ENCODE peak calls at places on chromosomes 6 and 20, in four cellular contexts. N is HepG2, C is H1, M is GM12878. B is an unnamed sample.

GRCh38 chr6:141158740-141159139 is 974.0 kb upstream of the GJE1 start:
- DNase-seq in N (no peak), C (no peak), M (no peak), B (no peak)

GRCh38 chr20:61414455-61414991 is 162.5 kb downstream of the CDH4 start:
- DNase-seq in N (no peak), C (no peak), M (no peak), B (no peak)

GRCh38 chr6:157087974-157088373 is 235.3 kb downstream of the TMEM242 start:
- DNase-seq in N (no peak), C (no peak), M (no peak), B (no peak)

GRCh38 chr6:5067305-5067704 is 17.8 kb upstream of the PPP1R3G start:
- DNase-seq in N (no peak), C (no peak), M (no peak), B (no peak)

GRCh38 chr6:17418281-17419188 is 25.1 kb downstream of the CAP2 start:
- DNase-seq in N (no peak), C (no peak), M (no peak), B (no peak)

GRCh38 chr6:29702519-29703103 is 20.6 kb upstream of the HLA-F start:
- DNase-seq in N (peak; percentile 19), C (peak; percentile 61), M (no peak), B (peak; percentile 81)

GRCh38 chr6:148349466-148349865 is 6.8 kb downstream of the SASH1 start:
- DNase-seq in N (no peak), C (no peak), M (no peak), B (no peak)

GRCh38 chr6:134074151-134074712 is 21.8 kb upstream of the SLC2A12 start:
- DNase-seq in N (peak; percentile 9), C (peak; percentile 72), M (no peak), B (no peak)

GRCh38 chr6:108127826-108128225 is 38.0 kb upstream of the NR2E1 start:
- DNase-seq in N (peak; percentile 81), C (no peak), M (no peak), B (no peak)

GRCh38 chr20:52619101-52619500 is 353.1 kb upstream of the TSHZ2 start:
- DNase-seq in N (no peak), C (no peak), M (no peak), B (no peak)

GRCh38 chr20:50305636-50306477 is 115.2 kb downstream of the CEBPB start:
- DNase-seq in N (peak; percentile 98), C (no peak), M (no peak), B (no peak)

GRCh38 chr20:13800728-13801134 is 15.9 kb downstream of the NDUFAF5 start:
- DNase-seq in N (peak; percentile 89), C (no peak), M (no peak), B (no peak)

GRCh38 chr6:7262746-7263335 is 50.2 kb downstream of the SSR1 start:
- DNase-seq in N (no peak), C (no peak), M (no peak), B (no peak)

GRCh38 chr6:30493643-30494250 is 4.4 kb downstream of the HLA-E start:
- DNase-seq in N (no peak), C (no peak), M (no peak), B (no peak)

GRCh38 chr20:53201588-53201987 is 229.4 kb downstream of the TSHZ2 start:
- DNase-seq in N (no peak), C (no peak), M (no peak), B (no peak)

GRCh38 chr6:127117979-127118504 is 429 bp upstream of the RSPO3 start:
- DNase-seq in N (no peak), C (no peak), M (no peak), B (peak; percentile 33)

GRCh38 chr20:47973519-47974233 is 188.4 kb upstream of the SULF2 start:
- DNase-seq in N (peak; percentile 99), C (peak; percentile 31), M (no peak), B (no peak)

GRCh38 chr6:157323924-157324276 is 581 bp upstream of the TMEM242 start:
- DNase-seq in N (peak; percentile 81), C (no peak), M (no peak), B (peak; percentile 63)

GRCh38 chr6:111805511-111806181 is 67.6 kb downstream of the FYN start:
- DNase-seq in N (no peak), C (no peak), M (peak; percentile 78), B (no peak)

GRCh38 chr6:169654590-169655391 is 47.0 kb downstream of the WDR27 start:
- DNase-seq in N (no peak), C (no peak), M (no peak), B (no peak)

GRCh38 chr6:141133346-141133745 is 999.4 kb upstream of the GJE1 start:
- DNase-seq in N (no peak), C (no peak), M (no peak), B (no peak)

GRCh38 chr6:138334963-138335362 is 42.7 kb upstream of the SMIM28 start:
- DNase-seq in N (no peak), C (no peak), M (no peak), B (no peak)

GRCh38 chr6:160418370-160418769 is 70.2 kb downstream of the SLC22A3 start:
- DNase-seq in N (peak; percentile 22), C (no peak), M (no peak), B (no peak)

GRCh38 chr20:62881662-62882395 is 20.2 kb upstream of the TCFL5 start:
- DNase-seq in N (no peak), C (no peak), M (no peak), B (no peak)

GRCh38 chr6:160534050-160534696 is 129.9 kb downstream of the LPA start:
- DNase-seq in N (peak; percentile 52), C (peak; percentile 50), M (no peak), B (peak; percentile 72)

GRCh38 chr20:63108247-63108646 is 101.5 kb upstream of the BHLHE23 start:
- DNase-seq in N (no peak), C (no peak), M (no peak), B (no peak)

GRCh38 chr20:51712501-51713212 is 55.5 kb downstream of the ATP9A start:
- DNase-seq in N (peak; percentile 55), C (no peak), M (no peak), B (peak; percentile 46)

GRCh38 chr6:125787791-125788190 is 3.0 kb upstream of the NCOA7 start:
- DNase-seq in N (no peak), C (no peak), M (no peak), B (no peak)

GRCh38 chr6:54262956-54263355 is 45.3 kb upstream of the TINAG start:
- DNase-seq in N (no peak), C (no peak), M (no peak), B (no peak)

GRCh38 chr6:66772785-66773184 is 1065.8 kb upstream of the EYS start:
- DNase-seq in N (no peak), C (no peak), M (no peak), B (no peak)

GRCh38 chr6:32047084-32047478 is 8.9 kb downstream of the CYP21A2 start:
- DNase-seq in N (peak; percentile 27), C (no peak), M (no peak), B (no peak)

GRCh38 chr20:37622728-37623127 is 71.1 kb upstream of the CTNNBL1 start:
- DNase-seq in N (no peak), C (no peak), M (no peak), B (no peak)

GRCh38 chr6:108707328-108707976 is 140.8 kb upstream of the ARMC2 start:
- DNase-seq in N (peak; percentile 15), C (no peak), M (no peak), B (no peak)

GRCh38 chr6:35052694-35053565 is 88.2 kb downstream of the TCP11 start:
- DNase-seq in N (no peak), C (no peak), M (no peak), B (no peak)

GRCh38 chr6:74973621-74974020 is 232.2 kb downstream of the COL12A1 start:
- DNase-seq in N (no peak), C (no peak), M (no peak), B (no peak)

DNA sequence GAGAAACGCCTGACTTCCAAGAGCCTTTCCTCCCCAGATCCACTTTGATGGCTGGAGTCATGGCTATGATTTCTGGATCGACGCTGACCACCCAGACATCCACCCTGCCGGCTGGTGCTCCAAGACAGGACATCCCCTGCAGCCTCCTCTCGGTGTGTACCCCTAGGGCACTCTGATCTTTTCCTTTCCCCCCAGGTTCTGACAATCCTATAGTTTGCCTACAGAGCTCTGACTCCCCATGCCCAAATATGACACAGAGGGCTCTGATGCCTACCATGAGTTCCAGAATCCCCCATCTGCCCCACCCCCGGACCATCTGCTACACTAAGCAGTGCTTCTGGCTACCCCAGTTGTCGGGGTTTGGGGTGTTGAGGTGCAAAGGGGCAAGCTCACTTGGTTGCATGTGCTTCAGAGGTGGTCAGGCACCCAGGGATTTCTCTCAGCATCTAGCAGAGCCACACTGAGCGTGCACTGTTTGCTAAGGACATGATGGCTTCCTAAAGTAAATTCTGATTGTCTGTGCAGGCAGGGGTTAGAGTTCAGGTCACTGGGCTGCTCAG is 24.0 kb upstream of the SGK2 start:
- DNase-seq in N (no peak), C (no peak), M (no peak), B (no peak)
- TF ChIP-seq SUZ12 in N (no peak), C (no peak), M (no peak), B (no peak)

DNA sequence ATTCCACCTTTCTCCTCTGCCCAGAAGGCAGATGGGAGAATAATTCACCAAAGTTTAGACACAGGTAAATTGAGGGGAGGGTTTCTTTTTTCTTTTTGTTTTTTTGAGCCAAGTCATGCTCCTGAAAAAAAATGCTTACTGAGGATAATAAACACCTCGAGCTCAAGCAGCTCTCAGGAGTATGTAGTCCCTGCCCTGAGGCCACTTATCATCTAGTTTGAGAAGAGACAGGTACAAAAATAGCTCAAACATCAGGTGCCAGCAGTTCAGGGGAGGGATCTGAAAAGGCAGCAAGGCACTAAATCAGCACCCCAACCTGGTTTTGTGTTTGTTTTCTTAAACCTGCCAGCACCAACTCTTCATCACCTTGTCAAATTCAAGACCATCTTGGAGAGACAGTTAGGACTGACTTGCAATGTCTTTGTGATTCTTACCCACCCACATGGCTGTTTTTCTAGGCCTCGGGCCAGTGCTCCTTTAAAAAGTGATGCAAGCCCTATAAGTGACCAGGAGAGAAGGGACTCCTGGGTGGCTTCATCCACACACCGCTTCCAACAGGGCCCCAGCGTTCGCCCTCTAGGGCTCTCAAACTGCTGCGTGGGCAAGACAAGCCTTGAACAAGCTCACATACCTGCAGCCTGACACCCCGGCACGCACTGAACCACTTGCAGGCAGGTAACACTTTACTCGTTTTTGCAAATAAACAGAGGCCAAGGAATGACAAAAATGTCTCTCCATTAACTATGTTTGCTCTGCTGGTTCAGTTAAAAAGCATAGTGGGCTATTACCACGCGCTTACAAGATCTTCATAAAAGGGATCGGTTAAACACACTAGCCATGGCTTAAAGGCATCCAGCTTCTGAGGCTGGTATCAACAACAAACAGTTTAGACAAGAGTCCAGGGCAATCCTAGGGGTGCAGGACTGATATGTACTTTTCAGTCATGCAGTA is 13.9 kb downstream of the JAG1 start:
- DNase-seq in N (peak; percentile 48), C (no peak), M (no peak), B (no peak)
- TF ChIP-seq SP1 in N (no peak), C (no peak), M (no peak), B (no peak)

GRCh38 chr6:116382587-116382986 is 11.8 kb downstream of the DSE start:
- DNase-seq in N (no peak), C (no peak), M (no peak), B (no peak)
- TF ChIP-seq SUZ12 in N (no peak), C (no peak), M (no peak), B (no peak)

DNA sequence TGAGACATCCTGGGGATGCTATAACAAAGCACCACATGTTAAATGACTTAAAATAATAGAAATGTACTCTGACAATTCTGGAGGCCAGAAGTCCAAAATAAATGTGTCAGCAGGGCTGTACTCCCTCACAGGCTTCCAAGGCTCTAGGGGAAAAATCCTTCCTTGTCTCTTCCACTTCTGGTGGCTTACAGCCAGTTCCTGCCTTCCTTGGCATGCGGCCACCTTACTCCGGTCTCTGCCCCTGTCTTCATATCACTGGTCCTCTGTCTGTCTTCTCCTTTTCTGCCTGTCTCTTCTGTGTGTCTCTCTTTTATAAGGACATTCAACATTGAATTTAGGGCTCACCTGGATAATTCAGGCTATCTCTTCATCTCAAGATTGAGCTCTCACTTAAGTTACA is 155.3 kb upstream of the SYNCRIP start:
- DNase-seq in N (no peak), C (no peak), M (no peak), B (no peak)
- TF ChIP-seq SP1 in N (no peak), C (no peak), M (no peak), B (no peak)